ENCODE peak calls at places on chromosomes 6 and 20, in ten cellular contexts. H is posterior vena cava; D is heart left ventricle; L is CD8-positive, alpha-beta memory T cell; K is activated T-helper 1 cell treated with anti-CD3 and anti-CD28 coated beads, Interleukin-12 subunit alpha, Interleukin-12 subunit beta, Interleukin-2, Interleukin-4 antibody, amounts not matched to agents 30 ng/mL and 10 ng/mL and 1 ng/mL, durations not matched to agents 14 hours and 24 hours and 36 hours; Z is retina; Y is PC-3; G is EL; V is adrenal gland; M is tibial nerve. U is an unnamed sample.

GRCh38 chr6:110270166-110270565 is 88.0 kb downstream of the METTL24 start:
- DNase-seq in K (no peak), Z (no peak), H (no peak), Y (no peak), G (peak), L (no peak), D (no peak), M (no peak), V (no peak), U (no peak)

GRCh38 chr6:76770166-76770565 is 693.1 kb downstream of the HTR1B start:
- DNase-seq in G (no peak), Y (no peak), H (no peak), K (no peak), M (no peak), L (no peak), Z (peak), D (no peak), V (no peak), U (no peak)

GRCh38 chr6:3809982-3810381 is 39.2 kb upstream of the FAM50B start:
- DNase-seq in Y (no peak), K (no peak), D (no peak), L (no peak), G (no peak), Z (no peak), V (no peak), M (no peak), H (no peak), U (no peak)

GRCh38 chr6:45483021-45483420 is 105.3 kb upstream of the SUPT3H start:
- DNase-seq in Y (no peak), V (peak), H (no peak), L (no peak), K (no peak), D (no peak), M (no peak), Z (no peak), G (peak), U (no peak)

GRCh38 chr20:24051160-24051559 is 62.6 kb upstream of the GGTLC1 start:
- DNase-seq in K (no peak), V (no peak), Z (no peak), M (no peak), L (no peak), H (no peak), Y (peak), D (no peak), G (no peak), U (no peak)

GRCh38 chr6:29995346-29995777 is 53.0 kb downstream of the HLA-A start:
- DNase-seq in Y (peak), Z (no peak), D (no peak), V (no peak), G (peak), H (no peak), L (no peak), K (no peak), M (no peak), U (no peak)

GRCh38 chr20:50478162-50479036 is 31.8 kb upstream of the PTPN1 start:
- DNase-seq in Z (no peak), D (peak), V (peak), H (peak), G (peak), L (peak), K (peak), Y (peak), M (no peak), U (peak)

GRCh38 chr6:27592107-27592480 is 119.2 kb upstream of the ZNF184 start:
- DNase-seq in Z (peak), G (peak), H (no peak), M (no peak), Y (no peak), L (no peak), D (no peak), K (no peak), V (no peak), U (no peak)

GRCh38 chr20:57483287-57484050 is 41.5 kb downstream of the CTCFL start:
- DNase-seq in D (no peak), K (no peak), Y (no peak), V (no peak), H (peak), Z (no peak), L (no peak), M (no peak), G (no peak), U (peak)

GRCh38 chr6:15101130-15101529 is 144.7 kb upstream of the JARID2 start:
- DNase-seq in Y (no peak), D (no peak), Z (no peak), H (no peak), K (no peak), G (no peak), L (no peak), V (no peak), M (no peak), U (no peak)

GRCh38 chr6:169051371-169051770 is 202.3 kb downstream of the THBS2 start:
- DNase-seq in G (peak), L (no peak), H (no peak), K (no peak), D (no peak), Y (no peak), V (no peak), Z (no peak), M (no peak), U (no peak)

GRCh38 chr6:33991610-33992009 is 154.3 kb downstream of the GRM4 start:
- DNase-seq in Y (no peak), H (no peak), K (no peak), M (no peak), Z (no peak), D (no peak), L (no peak), G (no peak), V (no peak), U (peak)

GRCh38 chr6:16759646-16760535 is 1.4 kb downstream of the ATXN1 start:
- DNase-seq in D (peak), Z (peak), Y (peak), H (peak), L (peak), G (peak), M (peak), K (peak), V (peak), U (peak)

GRCh38 chr6:116012966-116013365 is 47.7 kb downstream of the FRK start:
- DNase-seq in M (no peak), L (no peak), D (no peak), H (no peak), G (no peak), Y (peak), Z (no peak), K (no peak), V (no peak), U (no peak)

GRCh38 chr6:90429713-90430112 is 133.1 kb upstream of the BACH2 start:
- DNase-seq in V (no peak), M (no peak), Z (no peak), D (no peak), L (no peak), H (no peak), G (no peak), K (no peak), Y (no peak), U (no peak)

GRCh38 chr6:83247471-83247870 is 54.3 kb downstream of the RWDD2A start:
- DNase-seq in M (no peak), V (no peak), H (no peak), G (no peak), Y (no peak), K (no peak), Z (no peak), L (no peak), D (no peak), U (no peak)

GRCh38 chr6:101391772-101392560 is 1.5 kb upstream of the GRIK2 start:
- DNase-seq in L (no peak), K (no peak), M (peak), V (no peak), D (no peak), Y (peak), H (no peak), Z (peak), G (peak), U (peak)

GRCh38 chr6:26197736-26198625 is 110.8 kb downstream of the HFE start:
- DNase-seq in D (no peak), H (no peak), L (peak), Y (peak), V (peak), G (peak), K (peak), M (no peak), Z (peak), U (peak)

GRCh38 chr20:35329435-35330139 is 37.4 kb upstream of the FAM83C start:
- DNase-seq in D (no peak), H (no peak), Y (peak), G (peak), M (no peak), V (peak), K (peak), Z (no peak), L (no peak), U (no peak)

GRCh38 chr6:16760536-16761468 is at the start of gene ATXN1:
- DNase-seq in K (peak), H (peak), M (peak), G (no peak), Z (peak), L (peak), Y (peak), V (peak), D (peak), U (no peak)

GRCh38 chr6:140490086-140490485 is 1115.6 kb upstream of the CITED2 start:
- DNase-seq in K (no peak), Y (peak), Z (no peak), V (no peak), D (no peak), M (no peak), L (no peak), G (no peak), H (no peak), U (no peak)

GRCh38 chr6:102075539-102075938 is 682.0 kb downstream of the GRIK2 start:
- DNase-seq in H (no peak), M (no peak), V (no peak), K (no peak), Z (no peak), Y (no peak), D (no peak), G (peak), L (no peak), U (no peak)

GRCh38 chr6:161261797-161262196 is 12.1 kb downstream of the AGPAT4 start:
- DNase-seq in K (no peak), D (no peak), L (no peak), H (no peak), M (no peak), V (no peak), G (no peak), Y (no peak), Z (no peak), U (no peak)

GRCh38 chr6:159682265-159682664 is 10.8 kb downstream of the SOD2 start:
- DNase-seq in Y (no peak), D (no peak), L (no peak), G (no peak), K (no peak), M (no peak), Z (no peak), V (no peak), H (no peak), U (no peak)

GRCh38 chr6:87393026-87393622 is 14.6 kb upstream of the CFAP206 start:
- DNase-seq in K (peak), L (no peak), Z (peak), H (no peak), G (peak), D (no peak), M (no peak), V (peak), Y (peak), U (no peak)

GRCh38 chr20:18984238-18985200 is 170.9 kb downstream of the SCP2D1 start:
- DNase-seq in Z (no peak), L (no peak), G (no peak), M (no peak), D (no peak), K (no peak), V (no peak), H (no peak), Y (peak), U (no peak)

GRCh38 chr6:154522576-154522975 is 12.1 kb upstream of the CNKSR3 start:
- DNase-seq in Z (no peak), G (no peak), V (no peak), K (no peak), L (no peak), D (no peak), Y (no peak), H (no peak), M (no peak), U (no peak)

GRCh38 chr6:121584591-121585369 is 149.3 kb downstream of the GJA1 start:
- DNase-seq in Z (no peak), K (no peak), D (no peak), M (no peak), H (no peak), Y (no peak), L (no peak), G (no peak), V (no peak), U (no peak)

GRCh38 chr6:6656287-6656686 is 67.8 kb downstream of the LY86 start:
- DNase-seq in M (no peak), V (no peak), D (peak), K (peak), Y (no peak), G (no peak), Z (no peak), H (no peak), L (no peak), U (no peak)

U was measured in kidney.